ENCODE peak calls at places on chromosomes 13 and 19, in four cellular contexts. One of them, this sample, is unnamed.

GRCh38 chr19:3586124-3586626 is 897 bp downstream of the GIPC3 start:
- DNase-seq in thoracic aorta: no peak
- DNase-seq in breast epithelium: no peak
- DNase-seq in lung: no peak
- DNase-seq in this sample: no peak

GRCh38 chr19:2797280-2797679 is 12.0 kb downstream of the THOP1 start:
- DNase-seq in thoracic aorta: no peak
- DNase-seq in breast epithelium: no peak
- DNase-seq in lung: no peak
- DNase-seq in this sample: no peak

GRCh38 chr13:77853701-77854100 is 64.9 kb downstream of the EDNRB start:
- DNase-seq in thoracic aorta: no peak
- DNase-seq in breast epithelium: no peak
- DNase-seq in lung: no peak
- DNase-seq in this sample: no peak

GRCh38 chr13:60572003-60572792 is 175.2 kb downstream of the TDRD3 start:
- DNase-seq in thoracic aorta: no peak
- DNase-seq in breast epithelium: no peak
- DNase-seq in lung: no peak
- DNase-seq in this sample: no peak

GRCh38 chr19:4028334-4029246 is 21.1 kb downstream of the PIAS4 start:
- DNase-seq in thoracic aorta: no peak
- DNase-seq in breast epithelium: no peak
- DNase-seq in lung: no peak
- DNase-seq in this sample: no peak

GRCh38 chr19:55082023-55082851 is 6.6 kb downstream of the EPS8L1 start:
- DNase-seq in thoracic aorta: no peak
- DNase-seq in breast epithelium: no peak
- DNase-seq in lung: no peak
- DNase-seq in this sample: no peak

GRCh38 chr19:45801603-45802175 is 9.0 kb upstream of the DMWD start:
- DNase-seq in thoracic aorta: no peak
- DNase-seq in breast epithelium: no peak
- DNase-seq in lung: no peak
- DNase-seq in this sample: no peak

GRCh38 chr13:97386832-97387486 is 47.0 kb upstream of the RAP2A start:
- DNase-seq in thoracic aorta: no peak
- DNase-seq in breast epithelium: no peak
- DNase-seq in lung: no peak
- DNase-seq in this sample: peak; percentile 69

GRCh38 chr13:43364210-43365041 is 341.0 kb downstream of the DNAJC15 start:
- DNase-seq in thoracic aorta: no peak
- DNase-seq in breast epithelium: no peak
- DNase-seq in lung: no peak
- DNase-seq in this sample: no peak

GRCh38 chr13:79307866-79308298 is 98.2 kb downstream of the RBM26 start:
- DNase-seq in thoracic aorta: no peak
- DNase-seq in breast epithelium: no peak
- DNase-seq in lung: no peak
- DNase-seq in this sample: no peak

GRCh38 chr19:9752701-9753443 is 15.7 kb downstream of the ZNF846 start:
- DNase-seq in thoracic aorta: no peak
- DNase-seq in breast epithelium: no peak
- DNase-seq in lung: no peak
- DNase-seq in this sample: no peak

GRCh38 chr13:112202266-112202665 is 135.3 kb downstream of the SOX1 start:
- DNase-seq in thoracic aorta: no peak
- DNase-seq in breast epithelium: no peak
- DNase-seq in lung: no peak
- DNase-seq in this sample: no peak

GRCh38 chr13:63025741-63026140 is 1610.1 kb upstream of the PCDH20 start:
- DNase-seq in thoracic aorta: no peak
- DNase-seq in breast epithelium: no peak
- DNase-seq in lung: no peak
- DNase-seq in this sample: no peak

GRCh38 chr19:43562698-43563241 is 12.6 kb downstream of the XRCC1 start:
- DNase-seq in thoracic aorta: peak; percentile 14
- DNase-seq in breast epithelium: peak; percentile 50
- DNase-seq in lung: peak; percentile 72
- DNase-seq in this sample: peak; percentile 72
- H3K4me3 ChIP-seq in thoracic aorta: no peak overlapping the region
- H3K4me3 ChIP-seq in breast epithelium: no peak overlapping the region
- H3K4me3 ChIP-seq in lung: no peak overlapping the region
- H3K4me3 ChIP-seq in this sample: no peak overlapping the region

DNA sequence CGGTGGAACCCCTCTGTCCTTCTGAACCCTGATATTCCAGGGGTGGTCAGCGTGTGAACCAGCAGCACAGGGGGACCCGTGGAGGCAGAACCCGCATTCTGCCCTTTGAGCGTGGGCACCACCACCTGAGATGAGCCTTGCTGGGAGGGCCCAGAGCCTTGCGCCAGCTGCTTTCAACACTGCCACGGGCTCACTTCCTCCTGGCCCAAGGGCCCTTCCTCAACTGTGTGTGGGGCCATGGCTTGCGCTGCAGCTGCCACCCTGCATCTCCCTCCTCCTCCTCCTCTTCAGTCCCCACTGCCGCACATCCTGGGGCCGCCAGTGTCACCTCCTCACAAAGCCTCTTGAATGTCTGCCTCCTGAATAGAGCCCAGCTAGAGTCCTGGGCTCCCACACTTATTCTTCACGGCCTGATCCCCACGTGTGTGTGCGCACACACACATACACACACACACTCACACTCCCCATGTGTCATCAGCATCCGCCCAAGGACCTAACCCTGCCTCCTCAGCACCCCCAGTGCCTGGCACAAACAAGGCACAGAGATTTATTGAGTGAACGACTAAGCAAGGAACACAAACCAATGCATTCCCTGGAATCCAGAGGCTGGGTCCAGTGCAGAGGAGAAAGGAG is 26.9 kb upstream of the TMEM160 start:
- DNase-seq in thoracic aorta: no peak
- DNase-seq in breast epithelium: no peak
- DNase-seq in lung: no peak
- DNase-seq in this sample: no peak
- H3K36me3 ChIP-seq in thoracic aorta: peaks cover 36% of the 10 kb centered on the region
- H3K36me3 ChIP-seq in breast epithelium: no peaks in the 10 kb centered on the region
- H3K36me3 ChIP-seq in lung: peaks cover 7% of the 10 kb centered on the region
- H3K36me3 ChIP-seq in this sample: peaks cover 84% of the 10 kb centered on the region

DNA sequence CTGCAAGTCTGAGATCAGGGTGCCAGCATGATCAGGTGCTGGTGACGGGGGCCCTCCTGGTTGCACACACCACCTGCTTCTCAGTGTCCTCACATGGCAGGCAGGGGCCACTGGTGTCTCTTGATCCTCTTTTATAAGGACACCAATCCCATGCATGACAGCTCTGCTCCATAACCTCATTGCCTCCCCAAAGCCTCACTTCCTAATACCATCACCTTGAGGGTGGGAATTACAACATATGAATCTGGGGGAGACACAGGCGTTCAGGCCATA is 15.0 kb upstream of the MIER2 start:
- DNase-seq in thoracic aorta: no peak
- DNase-seq in breast epithelium: peak; percentile 1
- DNase-seq in lung: no peak
- DNase-seq in this sample: no peak
- H3K4me1 ChIP-seq in thoracic aorta: no peaks in the 10 kb centered on the region
- H3K4me1 ChIP-seq in breast epithelium: no peaks in the 10 kb centered on the region
- H3K4me1 ChIP-seq in lung: no peaks in the 10 kb centered on the region
- H3K4me1 ChIP-seq in this sample: no peaks in the 10 kb centered on the region

DNA sequence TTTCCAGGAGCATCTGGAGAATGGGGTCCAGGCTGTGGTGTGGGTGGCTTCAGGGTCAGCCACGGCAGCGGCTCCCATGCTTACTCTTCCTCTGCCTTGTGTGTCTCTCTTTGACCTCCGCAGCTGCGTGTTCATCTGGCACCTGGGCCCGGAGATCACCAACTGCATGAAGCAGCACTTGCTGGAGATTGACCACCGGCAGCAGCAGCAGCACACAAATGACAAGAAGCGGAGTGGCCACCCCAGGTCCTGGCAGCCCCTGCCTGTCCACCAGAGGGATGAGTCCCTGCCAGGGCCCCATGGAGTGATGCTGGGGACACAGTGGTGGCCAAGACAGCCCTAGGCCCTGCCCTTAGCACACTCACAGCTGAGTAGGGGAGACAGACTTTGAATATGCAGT is 18.4 kb upstream of the OVOL3 start:
- DNase-seq in thoracic aorta: no peak
- DNase-seq in breast epithelium: no peak
- DNase-seq in lung: no peak
- DNase-seq in this sample: no peak
- H3K4me3 ChIP-seq in thoracic aorta: no peak overlapping the region
- H3K4me3 ChIP-seq in breast epithelium: no peak overlapping the region
- H3K4me3 ChIP-seq in lung: no peak overlapping the region
- H3K4me3 ChIP-seq in this sample: no peak overlapping the region

GRCh38 chr19:38840583-38840968 is 9.0 kb upstream of the ECH1 start:
- DNase-seq in thoracic aorta: no peak
- DNase-seq in breast epithelium: no peak
- DNase-seq in lung: no peak
- DNase-seq in this sample: no peak
- H3K36me3 ChIP-seq in thoracic aorta: peaks cover 87% of the 10 kb centered on the region
- H3K36me3 ChIP-seq in breast epithelium: peaks cover 22% of the 10 kb centered on the region
- H3K36me3 ChIP-seq in lung: peaks cover 78% of the 10 kb centered on the region
- H3K36me3 ChIP-seq in this sample: peaks cover 97% of the 10 kb centered on the region

DNA sequence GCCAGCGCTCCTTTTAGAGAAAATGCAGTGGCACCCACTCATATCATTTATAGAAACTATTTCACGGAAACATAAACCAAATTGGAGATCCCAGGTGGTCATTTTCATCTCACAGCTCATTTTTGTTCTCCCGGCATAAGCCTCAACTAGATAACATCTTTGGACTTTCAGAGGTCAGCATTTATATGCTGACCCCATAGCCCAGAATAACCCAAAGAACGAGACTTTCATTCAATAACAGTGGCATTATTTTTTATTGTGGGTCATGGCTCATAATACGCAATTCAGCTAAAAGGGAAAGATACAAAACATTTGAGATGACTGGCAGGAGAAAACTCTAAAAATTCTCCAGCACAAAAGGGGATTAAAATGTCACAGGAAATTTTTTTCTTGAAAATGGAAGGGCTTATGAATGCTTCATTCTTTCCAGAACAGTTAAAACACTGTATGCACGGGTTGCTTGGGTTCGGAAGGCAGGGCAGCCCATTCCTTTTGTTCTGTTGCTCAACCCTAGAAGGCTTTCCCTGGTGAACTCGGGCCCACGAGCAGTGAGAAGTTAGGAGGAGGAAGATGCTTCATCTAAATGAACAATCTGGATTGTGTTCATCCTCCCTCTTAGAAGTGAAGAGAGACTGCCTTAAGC is 24.0 kb downstream of the STARD13 start:
- DNase-seq in thoracic aorta: no peak
- DNase-seq in breast epithelium: no peak
- DNase-seq in lung: no peak
- DNase-seq in this sample: no peak
- H3K4me1 ChIP-seq in thoracic aorta: no peaks in the 10 kb centered on the region
- H3K4me1 ChIP-seq in breast epithelium: no peaks in the 10 kb centered on the region
- H3K4me1 ChIP-seq in lung: peaks cover 68% of the 10 kb centered on the region
- H3K4me1 ChIP-seq in this sample: no peaks in the 10 kb centered on the region

GRCh38 chr13:106173891-106174610 is 361.4 kb downstream of the EFNB2 start:
- DNase-seq in thoracic aorta: no peak
- DNase-seq in breast epithelium: no peak
- DNase-seq in lung: no peak
- DNase-seq in this sample: no peak

GRCh38 chr13:106173346-106173745 is 362.1 kb downstream of the EFNB2 start:
- DNase-seq in thoracic aorta: no peak
- DNase-seq in breast epithelium: no peak
- DNase-seq in lung: no peak
- DNase-seq in this sample: no peak

GRCh38 chr13:106177146-106177545 is 358.3 kb downstream of the EFNB2 start:
- DNase-seq in thoracic aorta: no peak
- DNase-seq in breast epithelium: no peak
- DNase-seq in lung: no peak
- DNase-seq in this sample: no peak

GRCh38 chr13:106178816-106179215 is 356.6 kb downstream of the EFNB2 start:
- DNase-seq in thoracic aorta: no peak
- DNase-seq in breast epithelium: no peak
- DNase-seq in lung: no peak
- DNase-seq in this sample: no peak

GRCh38 chr13:106176103-106176502 is 359.4 kb downstream of the EFNB2 start:
- DNase-seq in thoracic aorta: no peak
- DNase-seq in breast epithelium: no peak
- DNase-seq in lung: no peak
- DNase-seq in this sample: no peak
- H3K4me3 ChIP-seq in thoracic aorta: no peak overlapping the region
- H3K4me3 ChIP-seq in breast epithelium: no peak overlapping the region
- H3K4me3 ChIP-seq in lung: no peak overlapping the region
- H3K4me3 ChIP-seq in this sample: no peak overlapping the region

This sample was measured in ascending aorta.